ENCODE peak calls at places on chromosomes 11 and 22, in eight cellular contexts. One of them, this sample, is unnamed.

GRCh38 chr11:119356349-119357031 is 10.0 kb upstream of the MFRP start:
- DNase-seq in GM23248: peak
- DNase-seq in mesenchymal stem cell: peak
- DNase-seq in mucosa of descending colon: peak
- DNase-seq in thoracic aorta: no peak
- DNase-seq in endodermal cell: peak
- DNase-seq in fibroblast of lung: peak
- DNase-seq in right lobe of liver: peak
- DNase-seq in this sample: no peak

GRCh38 chr11:908273-908672 is 2.3 kb downstream of the CHID1 start:
- DNase-seq in GM23248: peak
- DNase-seq in mesenchymal stem cell: no peak
- DNase-seq in mucosa of descending colon: no peak
- DNase-seq in thoracic aorta: no peak
- DNase-seq in endodermal cell: no peak
- DNase-seq in fibroblast of lung: no peak
- DNase-seq in right lobe of liver: no peak
- DNase-seq in this sample: no peak

GRCh38 chr22:49300951-49301397 is 526.7 kb downstream of the BRD1 start:
- DNase-seq in GM23248: no peak
- DNase-seq in mesenchymal stem cell: no peak
- DNase-seq in mucosa of descending colon: no peak
- DNase-seq in thoracic aorta: no peak
- DNase-seq in endodermal cell: peak
- DNase-seq in fibroblast of lung: no peak
- DNase-seq in right lobe of liver: peak
- DNase-seq in this sample: no peak

GRCh38 chr11:121104223-121104831 is 3.3 kb downstream of the TECTA start:
- DNase-seq in GM23248: no peak
- DNase-seq in mesenchymal stem cell: no peak
- DNase-seq in mucosa of descending colon: peak
- DNase-seq in thoracic aorta: no peak
- DNase-seq in endodermal cell: peak
- DNase-seq in fibroblast of lung: no peak
- DNase-seq in right lobe of liver: no peak
- DNase-seq in this sample: no peak

GRCh38 chr22:24026056-24026455 is 15.0 kb downstream of the CABIN1 start:
- DNase-seq in GM23248: no peak
- DNase-seq in mesenchymal stem cell: no peak
- DNase-seq in mucosa of descending colon: no peak
- DNase-seq in thoracic aorta: no peak
- DNase-seq in endodermal cell: no peak
- DNase-seq in fibroblast of lung: no peak
- DNase-seq in right lobe of liver: no peak
- DNase-seq in this sample: no peak

GRCh38 chr11:2173150-2173693 is 1.6 kb upstream of the TH start:
- DNase-seq in GM23248: peak
- DNase-seq in mesenchymal stem cell: no peak
- DNase-seq in mucosa of descending colon: no peak
- DNase-seq in thoracic aorta: no peak
- DNase-seq in endodermal cell: peak
- DNase-seq in fibroblast of lung: no peak
- DNase-seq in right lobe of liver: no peak
- DNase-seq in this sample: no peak

GRCh38 chr11:118923721-118924587 is 1.8 kb downstream of the BCL9L start:
- DNase-seq in GM23248: peak
- DNase-seq in mesenchymal stem cell: no peak
- DNase-seq in mucosa of descending colon: peak
- DNase-seq in thoracic aorta: no peak
- DNase-seq in endodermal cell: no peak
- DNase-seq in fibroblast of lung: no peak
- DNase-seq in right lobe of liver: no peak
- DNase-seq in this sample: no peak

GRCh38 chr11:119085523-119085878 is 820 bp downstream of the HMBS start:
- DNase-seq in GM23248: peak
- DNase-seq in mesenchymal stem cell: no peak
- DNase-seq in mucosa of descending colon: no peak
- DNase-seq in thoracic aorta: no peak
- DNase-seq in endodermal cell: no peak
- DNase-seq in fibroblast of lung: no peak
- DNase-seq in right lobe of liver: no peak
- DNase-seq in this sample: no peak

GRCh38 chr11:35173011-35173511 is 34.1 kb downstream of the CD44 start:
- DNase-seq in GM23248: no peak
- DNase-seq in mesenchymal stem cell: peak
- DNase-seq in mucosa of descending colon: peak
- DNase-seq in thoracic aorta: no peak
- DNase-seq in endodermal cell: no peak
- DNase-seq in fibroblast of lung: peak
- DNase-seq in right lobe of liver: peak
- DNase-seq in this sample: peak

GRCh38 chr11:101346591-101346990 is 217.0 kb upstream of the PGR start:
- DNase-seq in GM23248: peak
- DNase-seq in mesenchymal stem cell: peak
- DNase-seq in mucosa of descending colon: no peak
- DNase-seq in thoracic aorta: no peak
- DNase-seq in endodermal cell: no peak
- DNase-seq in fibroblast of lung: peak
- DNase-seq in right lobe of liver: no peak
- DNase-seq in this sample: no peak

GRCh38 chr22:44279059-44279340 is 33.8 kb downstream of the SHISAL1 start:
- DNase-seq in GM23248: no peak
- DNase-seq in mesenchymal stem cell: no peak
- DNase-seq in mucosa of descending colon: no peak
- DNase-seq in thoracic aorta: no peak
- DNase-seq in endodermal cell: no peak
- DNase-seq in fibroblast of lung: no peak
- DNase-seq in right lobe of liver: no peak
- DNase-seq in this sample: no peak

DNA sequence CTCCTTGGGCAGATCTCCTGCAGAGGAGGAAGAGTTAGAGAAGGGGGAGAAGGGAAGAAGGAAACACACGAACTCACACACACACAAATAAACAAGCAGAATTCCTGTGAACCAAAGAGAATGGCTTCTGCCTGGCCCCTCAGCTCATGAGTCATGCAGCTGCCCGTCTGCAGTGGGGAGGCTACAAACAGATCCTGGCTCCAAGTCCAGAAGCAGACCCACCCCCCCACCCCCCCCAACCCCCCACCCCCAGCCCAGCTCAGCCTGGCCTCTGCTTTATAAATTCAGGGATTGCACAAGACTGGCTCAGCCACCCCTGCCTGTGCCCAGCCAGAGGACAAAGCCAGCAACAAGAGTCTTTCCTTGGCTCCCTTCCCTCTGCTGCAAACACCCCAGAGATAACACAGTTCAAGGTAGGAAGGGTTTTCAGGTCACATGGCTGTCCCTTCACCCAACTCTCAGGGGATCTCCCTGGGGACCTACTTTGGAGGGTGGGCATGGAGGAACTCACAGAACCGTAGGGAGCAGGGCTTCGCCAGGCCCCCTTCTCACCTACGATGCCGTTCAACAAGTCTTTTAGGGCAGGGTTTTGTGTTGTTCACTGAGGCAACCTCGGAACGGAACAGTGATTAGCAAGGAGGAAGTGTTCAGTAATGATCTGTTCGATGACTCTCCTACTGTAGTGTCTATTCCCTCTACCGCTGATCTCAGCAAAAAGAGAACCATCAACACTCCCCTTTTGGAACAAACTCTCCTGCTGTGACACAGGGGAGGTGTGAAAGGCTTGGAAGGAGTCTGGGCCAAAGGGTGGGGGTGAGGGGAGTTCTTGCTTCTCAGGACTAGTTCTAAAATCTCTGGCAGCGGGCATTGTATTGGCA is 35.5 kb downstream of the RPL27A start:
- DNase-seq in GM23248: peak
- DNase-seq in mesenchymal stem cell: peak
- DNase-seq in mucosa of descending colon: no peak
- DNase-seq in thoracic aorta: no peak
- DNase-seq in endodermal cell: peak
- DNase-seq in fibroblast of lung: peak
- DNase-seq in right lobe of liver: peak
- DNase-seq in this sample: peak
- H3K4me3 ChIP-seq in GM23248: peak
- H3K4me3 ChIP-seq in mesenchymal stem cell: no peak
- H3K4me3 ChIP-seq in mucosa of descending colon: no peak
- H3K4me3 ChIP-seq in thoracic aorta: peak
- H3K4me3 ChIP-seq in endodermal cell: no peak
- H3K4me3 ChIP-seq in fibroblast of lung: peak
- H3K4me3 ChIP-seq in right lobe of liver: no peak
- H3K4me3 ChIP-seq in this sample: no peak

GRCh38 chr11:76752321-76753175 is 30.6 kb upstream of the TSKU start:
- DNase-seq in GM23248: peak
- DNase-seq in mesenchymal stem cell: peak
- DNase-seq in mucosa of descending colon: peak
- DNase-seq in thoracic aorta: peak
- DNase-seq in endodermal cell: peak
- DNase-seq in fibroblast of lung: peak
- DNase-seq in right lobe of liver: no peak
- DNase-seq in this sample: no peak
- H3K4me3 ChIP-seq in GM23248: no peak
- H3K4me3 ChIP-seq in mesenchymal stem cell: no peak
- H3K4me3 ChIP-seq in mucosa of descending colon: no peak
- H3K4me3 ChIP-seq in thoracic aorta: peak
- H3K4me3 ChIP-seq in endodermal cell: no peak
- H3K4me3 ChIP-seq in fibroblast of lung: no peak
- H3K4me3 ChIP-seq in right lobe of liver: no peak
- H3K4me3 ChIP-seq in this sample: no peak

GRCh38 chr11:66976925-66977324 is 1.8 kb downstream of the C11orf86 start:
- DNase-seq in GM23248: no peak
- DNase-seq in mesenchymal stem cell: no peak
- DNase-seq in mucosa of descending colon: no peak
- DNase-seq in thoracic aorta: no peak
- DNase-seq in endodermal cell: no peak
- DNase-seq in fibroblast of lung: no peak
- DNase-seq in right lobe of liver: no peak
- DNase-seq in this sample: no peak
- H3K4me3 ChIP-seq in GM23248: no peak
- H3K4me3 ChIP-seq in mesenchymal stem cell: no peak
- H3K4me3 ChIP-seq in mucosa of descending colon: no peak
- H3K4me3 ChIP-seq in thoracic aorta: no peak
- H3K4me3 ChIP-seq in endodermal cell: no peak
- H3K4me3 ChIP-seq in fibroblast of lung: no peak
- H3K4me3 ChIP-seq in right lobe of liver: no peak
- H3K4me3 ChIP-seq in this sample: no peak

GRCh38 chr11:117519170-117519569 is 191.5 kb downstream of the CEP164 start:
- DNase-seq in GM23248: no peak
- DNase-seq in mesenchymal stem cell: no peak
- DNase-seq in mucosa of descending colon: peak
- DNase-seq in thoracic aorta: no peak
- DNase-seq in endodermal cell: no peak
- DNase-seq in fibroblast of lung: no peak
- DNase-seq in right lobe of liver: no peak
- DNase-seq in this sample: no peak

GRCh38 chr11:117519590-117519989 is 191.9 kb downstream of the CEP164 start:
- DNase-seq in GM23248: no peak
- DNase-seq in mesenchymal stem cell: no peak
- DNase-seq in mucosa of descending colon: no peak
- DNase-seq in thoracic aorta: no peak
- DNase-seq in endodermal cell: no peak
- DNase-seq in fibroblast of lung: no peak
- DNase-seq in right lobe of liver: no peak
- DNase-seq in this sample: no peak

GRCh38 chr11:117520201-117520600 is 192.5 kb downstream of the CEP164 start:
- DNase-seq in GM23248: peak
- DNase-seq in mesenchymal stem cell: peak
- DNase-seq in mucosa of descending colon: no peak
- DNase-seq in thoracic aorta: no peak
- DNase-seq in endodermal cell: no peak
- DNase-seq in fibroblast of lung: no peak
- DNase-seq in right lobe of liver: no peak
- DNase-seq in this sample: no peak

GRCh38 chr11:117521974-117522373 is 194.3 kb downstream of the CEP164 start:
- DNase-seq in GM23248: no peak
- DNase-seq in mesenchymal stem cell: no peak
- DNase-seq in mucosa of descending colon: no peak
- DNase-seq in thoracic aorta: no peak
- DNase-seq in endodermal cell: no peak
- DNase-seq in fibroblast of lung: no peak
- DNase-seq in right lobe of liver: no peak
- DNase-seq in this sample: no peak

GRCh38 chr11:117520966-117521365 is 193.3 kb downstream of the CEP164 start:
- DNase-seq in GM23248: no peak
- DNase-seq in mesenchymal stem cell: no peak
- DNase-seq in mucosa of descending colon: no peak
- DNase-seq in thoracic aorta: no peak
- DNase-seq in endodermal cell: no peak
- DNase-seq in fibroblast of lung: no peak
- DNase-seq in right lobe of liver: no peak
- DNase-seq in this sample: no peak
- H3K4me3 ChIP-seq in GM23248: no peak
- H3K4me3 ChIP-seq in mesenchymal stem cell: no peak
- H3K4me3 ChIP-seq in mucosa of descending colon: no peak
- H3K4me3 ChIP-seq in thoracic aorta: no peak
- H3K4me3 ChIP-seq in endodermal cell: no peak
- H3K4me3 ChIP-seq in fibroblast of lung: no peak
- H3K4me3 ChIP-seq in right lobe of liver: no peak
- H3K4me3 ChIP-seq in this sample: no peak

DNA sequence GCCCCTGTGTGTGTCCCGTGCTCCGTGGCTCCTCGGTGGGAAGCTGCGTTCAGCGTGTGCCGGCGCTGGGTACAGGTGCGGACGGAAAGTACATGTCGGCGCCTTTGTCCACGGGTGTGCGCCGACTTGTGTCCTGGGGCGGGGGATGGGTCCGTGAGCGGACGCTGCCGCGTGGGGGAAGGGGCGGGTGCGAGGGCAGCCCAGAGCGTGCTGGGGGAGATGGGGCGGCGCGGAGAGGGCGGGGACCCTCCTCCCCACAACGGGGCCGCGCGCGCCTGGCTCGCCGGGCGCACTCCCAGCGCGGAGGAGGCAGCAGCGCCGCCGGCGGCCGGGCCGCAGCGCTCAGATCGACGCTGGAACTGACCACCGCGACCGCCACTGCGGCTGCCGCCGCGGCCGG is 33.6 kb upstream of the RELT start:
- DNase-seq in GM23248: peak
- DNase-seq in mesenchymal stem cell: no peak
- DNase-seq in mucosa of descending colon: no peak
- DNase-seq in thoracic aorta: no peak
- DNase-seq in endodermal cell: no peak
- DNase-seq in fibroblast of lung: no peak
- DNase-seq in right lobe of liver: no peak
- DNase-seq in this sample: no peak
- H3K4me3 ChIP-seq in GM23248: peak
- H3K4me3 ChIP-seq in mesenchymal stem cell: peak
- H3K4me3 ChIP-seq in mucosa of descending colon: no peak
- H3K4me3 ChIP-seq in thoracic aorta: peak
- H3K4me3 ChIP-seq in endodermal cell: peak
- H3K4me3 ChIP-seq in fibroblast of lung: peak
- H3K4me3 ChIP-seq in right lobe of liver: no peak
- H3K4me3 ChIP-seq in this sample: peak